ENCODE peak calls at places on chromosomes 13 and 19, in five cellular contexts. P, H, J, K and D are unnamed samples.
A peak's percentile ranks its signal among the peaks of the same experiment; 100 is the strongest.

GRCh38 chr13:74747186-74747955 is 613.2 kb upstream of the KLF12 start:
- DNase-seq in P (no peak), H (no peak), J (no peak), K (peak; percentile 35), D (no peak)

GRCh38 chr13:29516880-29517279 is 78.6 kb downstream of the SLC7A1 start:
- DNase-seq in P (no peak), H (no peak), J (no peak), K (no peak), D (no peak)

GRCh38 chr19:36009220-36009619 is 607 bp upstream of the SYNE4 start:
- DNase-seq in P (peak; percentile 44), H (peak; percentile 56), J (peak; percentile 21), K (peak; percentile 64), D (peak; percentile 94)

GRCh38 chr19:18110833-18111232 is 13.3 kb downstream of the MAST3 start:
- DNase-seq in P (no peak), H (no peak), J (no peak), K (no peak), D (no peak)

GRCh38 chr13:82002693-82003092 is 1661.8 kb upstream of the SPRY2 start:
- DNase-seq in P (no peak), H (no peak), J (no peak), K (peak; percentile 13), D (peak; percentile 60)

GRCh38 chr13:27913116-27913515 is 6.7 kb upstream of the PDX1 start:
- DNase-seq in P (no peak), H (peak; percentile 69), J (no peak), K (no peak), D (no peak)

GRCh38 chr19:4722671-4723464 is 774 bp downstream of the DPP9 start:
- DNase-seq in P (no peak), H (peak; percentile 42), J (no peak), K (peak; percentile 73), D (peak; percentile 42)

GRCh38 chr13:26062853-26063444 is 11.1 kb upstream of the SHISA2 start:
- DNase-seq in P (no peak), H (peak; percentile 76), J (peak; percentile 34), K (peak; percentile 84), D (peak; percentile 79)

GRCh38 chr13:33610471-33611015 is 207.4 kb upstream of the RFC3 start:
- DNase-seq in P (no peak), H (no peak), J (peak; percentile 53), K (peak; percentile 5), D (no peak)

GRCh38 chr19:3358392-3358918 is 7.9 kb upstream of the NFIC start:
- DNase-seq in P (no peak), H (no peak), J (no peak), K (no peak), D (no peak)